ENCODE peak calls at places on chromosomes 16 and 17, in four cellular contexts. W is mammary epithelial cell, I is lung, B is GM23338. M is an unnamed sample.

GRCh38 chr17:5097101-5097834 is 14.4 kb downstream of the ZNF232 start:
- DNase-seq in W (no peak), I (no peak), B (peak; percentile 98), M (peak; percentile 70)

GRCh38 chr17:8120520-8121443 is 2.5 kb upstream of the ALOXE3 start:
- DNase-seq in W (peak; percentile 91), I (peak; percentile 72), B (peak; percentile 90), M (peak; percentile 75)

GRCh38 chr16:17278988-17279387 is 191.8 kb downstream of the XYLT1 start:
- DNase-seq in W (no peak), I (no peak), B (no peak), M (peak; percentile 88)

GRCh38 chr16:81523387-81524115 is 78.9 kb downstream of the CMIP start:
- DNase-seq in W (peak; percentile 95), I (no peak), B (no peak), M (peak; percentile 56)

GRCh38 chr16:46801428-46802049 is 29.4 kb downstream of the C16orf87 start:
- DNase-seq in W (no peak), I (no peak), B (peak; percentile 85), M (no peak)

GRCh38 chr16:63005356-63005755 is 969.1 kb upstream of the CDH8 start:
- DNase-seq in W (no peak), I (no peak), B (no peak), M (peak; percentile 6)

GRCh38 chr17:59512844-59513383 is 52.5 kb upstream of the DHX40 start:
- DNase-seq in W (no peak), I (no peak), B (no peak), M (no peak)

GRCh38 chr17:39664581-39665561 is at the start of gene TCAP:
- DNase-seq in W (no peak), I (no peak), B (peak; percentile 27), M (no peak)

GRCh38 chr17:5413682-5414081 is 5.8 kb downstream of the NUP88 start:
- DNase-seq in W (peak; percentile 93), I (no peak), B (no peak), M (no peak)

GRCh38 chr16:5769513-5769912 is 671.9 kb upstream of the EEF2KMT start:
- DNase-seq in W (no peak), I (no peak), B (no peak), M (no peak)

GRCh38 chr17:58097384-58098088 is 14.3 kb downstream of the DYNLL2 start:
- DNase-seq in W (no peak), I (no peak), B (no peak), M (no peak)

GRCh38 chr16:11234884-11235702 is 20.9 kb downstream of the SOCS1 start:
- DNase-seq in W (no peak), I (no peak), B (no peak), M (no peak)

GRCh38 chr17:57373756-57374155 is 117.4 kb downstream of the MSI2 start:
- DNase-seq in W (no peak), I (no peak), B (no peak), M (no peak)

GRCh38 chr17:77206125-77206523 is 65.4 kb downstream of the SEC14L1 start:
- DNase-seq in W (no peak), I (no peak), B (no peak), M (no peak)

GRCh38 chr17:48873212-48873611 is 19.4 kb upstream of the ATP5MC1 start:
- DNase-seq in W (no peak), I (no peak), B (no peak), M (no peak)

GRCh38 chr17:79165296-79165695 is 90.7 kb downstream of the ENGASE start:
- DNase-seq in W (no peak), I (no peak), B (no peak), M (no peak)

GRCh38 chr16:50697881-50698767 is 4.7 kb downstream of the NOD2 start:
- DNase-seq in W (peak; percentile 86), I (no peak), B (no peak), M (no peak)

GRCh38 chr16:60902114-60902513 is 1134.1 kb downstream of the CDH8 start:
- DNase-seq in W (no peak), I (no peak), B (no peak), M (no peak)

GRCh38 chr16:53434436-53435065 is at the start of gene RBL2:
- DNase-seq in W (peak; percentile 81), I (peak; percentile 88), B (peak; percentile 83), M (peak; percentile 87)

GRCh38 chr17:58277107-58277506 is 3.6 kb downstream of the MPO start:
- DNase-seq in W (no peak), I (no peak), B (peak; percentile 57), M (no peak)

GRCh38 chr16:57867000-57867561 is 64.8 kb upstream of the KIFC3 start:
- DNase-seq in W (no peak), I (no peak), B (no peak), M (no peak)

GRCh38 chr17:78211032-78211431 is 3.0 kb upstream of the BIRC5 start:
- DNase-seq in W (no peak), I (no peak), B (no peak), M (no peak)

GRCh38 chr17:49063652-49064051 is 66.5 kb downstream of the IGF2BP1 start:
- DNase-seq in W (no peak), I (no peak), B (no peak), M (no peak)

GRCh38 chr17:50276588-50277356 is 2.5 kb downstream of the TMEM92 start:
- DNase-seq in W (no peak), I (no peak), B (peak; percentile 45), M (no peak)

GRCh38 chr17:81251943-81252301 is 12.8 kb downstream of the NDUFAF8 start:
- DNase-seq in W (no peak), I (no peak), B (no peak), M (no peak)

GRCh38 chr17:67386965-67387551 is 10.0 kb downstream of the PITPNC1 start:
- DNase-seq in W (peak; percentile 28), I (peak; percentile 38), B (peak; percentile 91), M (peak; percentile 24)

GRCh38 chr16:49458656-49459445 is 85.2 kb downstream of the C16orf78 start:
- DNase-seq in W (no peak), I (no peak), B (no peak), M (no peak)

GRCh38 chr17:28549274-28550132 is 2.9 kb downstream of the UNC119 start:
- DNase-seq in W (no peak), I (no peak), B (no peak), M (no peak)

GRCh38 chr16:4501071-4501478 is 24.9 kb downstream of the HMOX2 start:
- DNase-seq in W (no peak), I (no peak), B (no peak), M (peak; percentile 71)

GRCh38 chr16:4481965-4482364 is 5.8 kb downstream of the HMOX2 start:
- DNase-seq in W (no peak), I (no peak), B (no peak), M (no peak)

GRCh38 chr17:56636276-56636675 is 42.8 kb downstream of the NOG start:
- DNase-seq in W (no peak), I (no peak), B (no peak), M (no peak)

GRCh38 chr16:50853329-50853728 is 111.4 kb downstream of the CYLD start:
- DNase-seq in W (no peak), I (no peak), B (no peak), M (no peak)

GRCh38 chr17:76296186-76296585 is 11.9 kb downstream of the QRICH2 start:
- DNase-seq in W (no peak), I (no peak), B (no peak), M (no peak)

GRCh38 chr16:72877374-72878028 is 170.4 kb downstream of the ZFHX3 start:
- DNase-seq in W (peak; percentile 85), I (no peak), B (no peak), M (no peak)

GRCh38 chr17:65294184-65294719 is 157.1 kb downstream of the RGS9 start:
- DNase-seq in W (peak; percentile 28), I (peak; percentile 57), B (peak; percentile 86), M (peak; percentile 66)

GRCh38 chr16:73434621-73435020 is 386.7 kb upstream of the ZFHX3 start:
- DNase-seq in W (no peak), I (no peak), B (no peak), M (no peak)

GRCh38 chr16:17412221-17412620 is 58.5 kb downstream of the XYLT1 start:
- DNase-seq in W (no peak), I (no peak), B (peak; percentile 79), M (no peak)

GRCh38 chr17:74097461-74098131 is 105.9 kb upstream of the RPL38 start:
- DNase-seq in W (no peak), I (no peak), B (no peak), M (no peak)

GRCh38 chr16:83233153-83233552 is 574.6 kb upstream of the HSBP1 start:
- DNase-seq in W (no peak), I (no peak), B (no peak), M (no peak)

GRCh38 chr16:73179671-73180370 is 131.9 kb upstream of the ZFHX3 start:
- DNase-seq in W (no peak), I (no peak), B (no peak), M (no peak)

DNA sequence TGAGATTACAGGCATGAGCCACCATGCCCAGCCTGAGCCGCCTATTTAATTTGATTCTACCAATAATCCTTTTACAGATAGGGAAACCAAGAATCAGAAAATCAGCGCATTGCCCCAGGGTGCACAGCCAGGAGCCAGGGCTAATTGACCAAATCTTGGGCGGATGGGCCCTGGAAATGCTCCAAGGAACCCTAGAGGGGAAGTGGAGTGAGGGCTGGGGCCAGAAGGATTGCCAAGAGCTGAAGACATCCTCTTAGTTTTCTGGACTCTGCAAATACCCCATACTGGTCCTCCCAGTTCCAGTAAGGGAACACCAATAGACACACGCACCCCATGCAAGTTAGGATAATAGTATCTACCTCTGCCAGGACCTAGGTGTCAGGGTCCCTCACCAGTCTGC is 3.8 kb downstream of the FHOD1 start:
- DNase-seq in W (no peak), I (no peak), B (no peak), M (no peak)
- H3K27ac ChIP-seq in W (peak overlapping the region; percentile 43), I (peak overlapping the region; percentile 98), B (no peak overlapping the region), M (peak overlapping the region; percentile 97)

GRCh38 chr17:82479602-82480001 is 21.1 kb downstream of the NARF start:
- DNase-seq in W (no peak), I (no peak), B (no peak), M (no peak)
- TF ChIP-seq CTCF in W (no peak), I (no peak), B (no peak), M (no peak)

DNA sequence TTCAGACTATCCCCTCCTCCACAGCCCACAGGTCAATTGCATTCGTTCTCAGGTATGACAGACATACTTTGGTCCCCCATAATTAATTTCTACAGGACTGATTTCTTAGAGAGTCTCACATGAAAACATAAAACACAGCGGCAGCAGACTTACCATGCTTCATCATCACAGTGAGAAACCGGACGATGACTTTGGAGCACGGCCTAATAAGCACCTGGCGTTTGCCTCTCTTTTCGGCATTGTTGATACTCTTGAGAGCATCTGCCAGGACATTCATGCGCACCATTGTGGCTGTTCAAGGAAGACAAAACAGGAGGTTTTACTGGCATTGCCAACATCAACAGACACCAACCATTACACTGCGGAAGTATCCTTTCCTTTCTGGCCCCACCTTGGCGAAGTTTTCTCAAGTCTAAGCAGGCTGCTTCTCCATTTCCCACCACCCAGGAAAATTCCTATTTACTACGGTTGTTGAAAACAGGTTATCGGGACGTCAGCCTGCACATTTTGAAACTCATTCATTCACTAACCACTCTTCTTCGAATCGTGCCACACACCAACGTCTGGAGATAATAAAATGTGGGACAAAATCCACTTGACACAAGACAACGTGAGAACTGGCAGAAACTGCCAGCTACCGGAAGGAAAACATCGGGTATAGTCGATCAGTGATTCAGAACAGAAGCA is 1.2 kb downstream of the RPS15A start:
- DNase-seq in W (peak; percentile 27), I (no peak), B (no peak), M (no peak)
- H3K27ac ChIP-seq in W (peak overlapping the region; percentile 85), I (peak overlapping the region; percentile 37), B (peak overlapping the region; percentile 91), M (no peak overlapping the region)

GRCh38 chr16:85553436-85554113 is 59.5 kb upstream of the GSE1 start:
- DNase-seq in W (peak; percentile 41), I (peak; percentile 69), B (peak; percentile 78), M (peak; percentile 68)
- TF ChIP-seq CTCF in W (no peak), I (peak; percentile 10), B (no peak), M (peak; percentile 37)